ENCODE peak calls at places on chromosomes 4 and X, in nine cellular contexts. I, G, A, E, R, Z, H, K and C are unnamed samples.

GRCh38 chr4:57553695-57554094 is 443.5 kb upstream of the IGFBP7 start:
- DNase-seq in E (no peak), I (no peak), Z (no peak), R (no peak), G (no peak), A (no peak), H (no peak), K (no peak), C (no peak)

GRCh38 chr4:188550296-188550695 is 411.1 kb downstream of the TRIML1 start:
- DNase-seq in K (peak), R (no peak), A (no peak), Z (no peak), I (no peak), G (no peak), E (no peak), H (no peak), C (no peak)

GRCh38 chrX:8679572-8679971 is 52.4 kb downstream of the ANOS1 start:
- DNase-seq in R (no peak), G (no peak), A (no peak), I (no peak), K (no peak), E (no peak), H (no peak), Z (no peak), C (no peak)

GRCh38 chrX:6095469-6095868 is 133.2 kb downstream of the NLGN4X start:
- DNase-seq in K (no peak), E (no peak), G (no peak), I (no peak), Z (no peak), H (no peak), R (no peak), A (no peak), C (no peak)

GRCh38 chr4:15963568-15963967 is 593 bp upstream of the FGFBP2 start:
- DNase-seq in K (no peak), A (no peak), E (no peak), G (no peak), Z (peak), R (no peak), I (no peak), H (no peak), C (no peak)

GRCh38 chr4:25835384-25835783 is 27.4 kb downstream of the SEL1L3 start:
- DNase-seq in H (no peak), K (no peak), R (no peak), E (no peak), I (no peak), Z (no peak), G (no peak), A (no peak), C (no peak)

GRCh38 chr4:183201331-183201730 is 102.3 kb downstream of the WWC2 start:
- DNase-seq in K (peak), Z (no peak), E (no peak), H (no peak), I (no peak), R (peak), G (no peak), A (no peak), C (no peak)

GRCh38 chr4:172842759-172843158 is 325.9 kb upstream of the GALNT7 start:
- DNase-seq in R (no peak), K (no peak), I (no peak), A (no peak), G (no peak), Z (no peak), E (no peak), H (no peak), C (no peak)

GRCh38 chr4:184444215-184444952 is 30.0 kb downstream of the IRF2 start:
- DNase-seq in I (no peak), E (no peak), K (no peak), G (no peak), A (no peak), H (no peak), Z (no peak), R (no peak), C (no peak)

GRCh38 chrX:68060506-68061205 is 372.6 kb downstream of the OPHN1 start:
- DNase-seq in A (no peak), H (no peak), E (no peak), K (no peak), Z (no peak), G (no peak), I (no peak), R (no peak), C (no peak)

GRCh38 chrX:1472975-1473374 is 20.3 kb upstream of the ASMTL start:
- DNase-seq in Z (no peak), A (no peak), G (no peak), R (no peak), K (no peak), I (no peak), E (no peak), H (no peak), C (no peak)

GRCh38 chr4:83875437-83875836 is 339.5 kb downstream of the GPAT3 start:
- DNase-seq in A (no peak), G (no peak), E (no peak), I (no peak), R (no peak), Z (no peak), H (no peak), K (no peak), C (no peak)

GRCh38 chrX:111376897-111377601 is 34.9 kb downstream of the DCX start:
- DNase-seq in E (no peak), K (no peak), R (no peak), H (no peak), G (no peak), I (no peak), A (no peak), Z (no peak), C (no peak)

GRCh38 chrX:40175416-40176255 is 77.9 kb upstream of the BCOR start:
- DNase-seq in K (peak), R (no peak), I (peak), Z (peak), H (no peak), A (peak), E (peak), G (peak), C (peak)

GRCh38 chrX:148929686-148930085 is 429.3 kb downstream of the AFF2 start:
- DNase-seq in E (no peak), R (no peak), A (no peak), I (no peak), H (no peak), K (peak), Z (no peak), G (no peak), C (no peak)

GRCh38 chr4:26912810-26913209 is 52.2 kb downstream of the STIM2 start:
- DNase-seq in R (no peak), H (no peak), A (no peak), G (no peak), K (peak), I (no peak), Z (no peak), E (no peak), C (no peak)

GRCh38 chr4:36392049-36392448 is 110.6 kb downstream of the DTHD1 start:
- DNase-seq in R (no peak), K (no peak), E (no peak), H (no peak), G (no peak), A (no peak), Z (no peak), I (no peak), C (no peak)

GRCh38 chr4:75916091-75916661 is 13.9 kb upstream of the PPEF2 start:
- DNase-seq in R (no peak), G (peak), K (peak), I (no peak), A (no peak), H (no peak), E (no peak), Z (peak), C (no peak)

GRCh38 chrX:102516314-102516936 is at the start of gene TMSB15A:
- DNase-seq in I (peak), K (peak), G (peak), A (peak), H (peak), R (no peak), Z (peak), E (peak), C (peak)

GRCh38 chr4:168656055-168656660 is 159.3 kb downstream of the PALLD start:
- DNase-seq in I (no peak), K (peak), G (no peak), A (no peak), H (no peak), Z (no peak), R (peak), E (no peak), C (no peak)

GRCh38 chrX:38260231-38260630 is 39.6 kb upstream of the SRPX start:
- DNase-seq in I (no peak), E (no peak), A (no peak), Z (no peak), G (peak), K (peak), R (no peak), H (no peak), C (no peak)

GRCh38 chr4:89000844-89001360 is 56.1 kb downstream of the FAM13A start:
- DNase-seq in E (no peak), G (no peak), Z (no peak), H (no peak), A (no peak), K (peak), R (no peak), I (no peak), C (no peak)

GRCh38 chr4:90186229-90186628 is 59.0 kb downstream of the CCSER1 start:
- DNase-seq in H (no peak), Z (no peak), E (no peak), A (no peak), R (no peak), G (no peak), I (no peak), K (no peak), C (no peak)

GRCh38 chr4:186946682-186947294 is 223.1 kb upstream of the FAT1 start:
- DNase-seq in E (no peak), K (peak), G (peak), H (no peak), R (no peak), A (no peak), Z (no peak), I (no peak), C (no peak)

GRCh38 chr4:165476214-165477098 is 97.6 kb downstream of the CPE start:
- DNase-seq in K (peak), R (peak), G (peak), Z (no peak), I (no peak), A (no peak), E (no peak), H (no peak), C (no peak)

GRCh38 chr4:20159516-20159915 is 92.2 kb upstream of the SLIT2 start:
- DNase-seq in H (no peak), A (no peak), I (no peak), Z (no peak), E (no peak), K (no peak), R (no peak), G (no peak), C (no peak)

GRCh38 chr4:1395941-1396805 is 10.1 kb downstream of the NKX1-1 start:
- DNase-seq in A (no peak), E (no peak), Z (no peak), R (no peak), G (no peak), I (peak), K (no peak), H (no peak), C (no peak)

GRCh38 chrX:151538190-151539122 is 25.0 kb upstream of the PASD1 start:
- DNase-seq in I (no peak), A (no peak), K (no peak), R (no peak), E (no peak), Z (no peak), G (no peak), H (no peak), C (no peak)

GRCh38 chr4:156560701-156561100 is 410.9 kb downstream of the PDGFC start:
- DNase-seq in E (no peak), R (no peak), I (no peak), A (no peak), K (peak), Z (no peak), H (no peak), G (no peak), C (no peak)

GRCh38 chrX:55161581-55161980 is 58.6 kb upstream of the PAGE5 start:
- DNase-seq in K (no peak), Z (no peak), R (no peak), H (no peak), E (no peak), I (no peak), G (no peak), A (no peak), C (no peak)

GRCh38 chr4:71389149-71389840 is 50.5 kb downstream of the SLC4A4 start:
- DNase-seq in H (no peak), I (no peak), G (no peak), R (no peak), Z (no peak), K (no peak), E (no peak), A (no peak), C (no peak)

GRCh38 chrX:129779747-129780146 is at the start of gene SASH3:
- DNase-seq in K (no peak), I (peak), H (peak), R (no peak), A (peak), G (no peak), E (no peak), Z (peak), C (peak)

GRCh38 chrX:53288173-53288572 is 6.8 kb upstream of the IQSEC2 start:
- DNase-seq in I (peak), K (peak), R (no peak), Z (peak), E (peak), H (no peak), A (no peak), G (peak), C (peak)

GRCh38 chrX:108361316-108361715 is 76.9 kb downstream of the COL4A6 start:
- DNase-seq in K (peak), G (no peak), Z (no peak), H (no peak), A (no peak), I (no peak), R (no peak), E (no peak), C (no peak)

GRCh38 chr4:40209401-40209800 is 12.6 kb downstream of the RHOH start:
- DNase-seq in R (no peak), I (no peak), Z (no peak), A (no peak), E (no peak), H (no peak), G (no peak), K (no peak), C (no peak)
- H3K27ac ChIP-seq in R (no peak), I (no peak), Z (peak), A (peak), E (no peak), H (no peak), G (peak), K (no peak), C (no peak)

GRCh38 chr4:41712413-41712812 is 36.1 kb downstream of the PHOX2B start:
- DNase-seq in E (no peak), A (no peak), G (no peak), I (no peak), H (no peak), R (no peak), Z (no peak), K (no peak), C (no peak)
- H3K27ac ChIP-seq in E (no peak), A (no peak), G (no peak), I (no peak), H (no peak), R (no peak), Z (no peak), K (no peak), C (no peak)

DNA sequence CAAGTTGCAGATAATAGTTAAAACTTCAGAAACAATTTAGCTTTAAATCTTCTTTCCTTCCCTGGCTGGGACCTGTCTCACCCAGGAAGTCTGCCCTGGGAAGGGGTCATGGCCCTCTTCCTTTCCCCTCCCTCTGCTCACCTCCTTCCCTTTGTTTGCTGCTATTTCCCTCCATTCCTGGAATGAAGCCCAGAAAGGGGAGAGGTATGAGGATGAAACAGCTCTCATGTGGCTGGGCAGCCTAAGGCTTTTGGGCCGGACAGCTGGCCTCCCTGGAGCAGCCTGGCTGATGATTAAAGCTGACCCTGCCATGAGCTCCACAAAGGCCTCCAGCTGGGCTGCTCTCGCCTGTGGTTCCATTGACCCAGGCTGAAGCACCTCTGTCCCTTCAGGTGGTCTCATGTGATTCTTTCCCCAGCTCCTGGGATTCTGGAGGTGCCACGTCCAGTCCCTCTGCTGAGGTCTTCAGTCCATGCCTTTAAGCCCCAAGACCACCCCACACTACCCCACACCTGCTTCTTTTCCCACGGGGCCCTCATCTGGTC is 202.1 kb downstream of the PTTG2 start:
- DNase-seq in Z (no peak), E (peak), I (no peak), K (peak), G (no peak), R (peak), H (no peak), A (no peak), C (no peak)
- H3K27ac ChIP-seq in Z (no peak), E (peak), I (no peak), K (peak), G (no peak), R (peak), H (peak), A (no peak), C (no peak)

GRCh38 chr4:112855058-112855457 is 194.4 kb upstream of the ANK2 start:
- DNase-seq in K (no peak), R (no peak), H (no peak), E (no peak), Z (no peak), I (no peak), G (no peak), A (no peak), C (no peak)
- H3K27ac ChIP-seq in K (no peak), R (no peak), H (no peak), E (no peak), Z (no peak), I (no peak), G (no peak), A (no peak), C (no peak)

GRCh38 chr4:7828011-7828720 is 111.5 kb downstream of the AFAP1 start:
- DNase-seq in I (peak), Z (peak), H (peak), R (peak), K (peak), E (no peak), A (peak), G (no peak), C (peak)
- H3K27ac ChIP-seq in I (peak), Z (peak), H (peak), R (peak), K (peak), E (peak), A (peak), G (no peak), C (peak)

GRCh38 chr4:47466061-47466785 is 2.7 kb upstream of the COMMD8 start:
- DNase-seq in E (no peak), R (no peak), I (no peak), K (no peak), G (no peak), A (no peak), H (no peak), Z (no peak), C (no peak)
- H3K27ac ChIP-seq in E (no peak), R (no peak), I (no peak), K (peak), G (no peak), A (no peak), H (no peak), Z (no peak), C (no peak)

GRCh38 chr4:3463556-3464348 is 646 bp downstream of the DOK7 start:
- DNase-seq in K (no peak), E (no peak), Z (no peak), H (no peak), R (no peak), G (no peak), I (peak), A (no peak), C (peak)

GRCh38 chr4:3462790-3463415 is at the start of gene DOK7:
- DNase-seq in I (peak), R (no peak), E (peak), Z (no peak), K (no peak), G (peak), A (no peak), H (no peak), C (peak)

GRCh38 chr4:3465698-3466671 is 2.9 kb downstream of the DOK7 start:
- DNase-seq in A (no peak), G (peak), H (no peak), R (no peak), E (no peak), K (no peak), Z (no peak), I (peak), C (peak)

GRCh38 chr4:3464911-3465697 is 2.0 kb downstream of the DOK7 start:
- DNase-seq in Z (no peak), E (no peak), I (peak), K (no peak), H (no peak), G (no peak), A (no peak), R (no peak), C (peak)

GRCh38 chr4:3464349-3464905 is 1.3 kb downstream of the DOK7 start:
- DNase-seq in I (peak), Z (no peak), E (no peak), A (no peak), R (no peak), H (no peak), G (no peak), K (no peak), C (peak)
- H3K27ac ChIP-seq in I (peak), Z (no peak), E (no peak), A (no peak), R (no peak), H (no peak), G (no peak), K (no peak), C (peak)

GRCh38 chr4:6910340-6910959 is 824 bp downstream of the TBC1D14 start:
- DNase-seq in R (no peak), I (no peak), H (no peak), G (peak), Z (no peak), A (no peak), E (no peak), K (no peak), C (no peak)

GRCh38 chr4:6909113-6909969 is at the start of gene TBC1D14:
- DNase-seq in G (peak), A (peak), I (peak), E (peak), Z (peak), K (peak), H (peak), R (peak), C (peak)

GRCh38 chr4:6912412-6912811 is 2.8 kb downstream of the TBC1D14 start:
- DNase-seq in H (no peak), Z (no peak), G (no peak), A (no peak), K (no peak), I (no peak), R (no peak), E (no peak), C (no peak)

GRCh38 chr4:6909970-6910339 is 329 bp downstream of the TBC1D14 start:
- DNase-seq in Z (no peak), E (no peak), G (no peak), R (no peak), K (no peak), A (no peak), I (peak), H (no peak), C (peak)

GRCh38 chr4:6910960-6911874 is 1.6 kb downstream of the TBC1D14 start:
- DNase-seq in R (no peak), H (no peak), Z (no peak), A (no peak), E (no peak), G (no peak), I (no peak), K (no peak), C (no peak)
- H3K27ac ChIP-seq in R (no peak), H (peak), Z (peak), A (no peak), E (peak), G (peak), I (peak), K (no peak), C (peak)